ENCODE peak calls at places on chromosome 11, in seven cellular contexts. One of them, this sample, is unnamed.

GRCh38 chr11:18727499-18728236 is 1.7 kb upstream of the IGSF22 start:
- DNase-seq in psoas muscle: peak
- DNase-seq in Calu3: peak
- DNase-seq in WTC11: peak
- DNase-seq in HFFc6: no peak
- DNase-seq in tibial nerve: no peak
- DNase-seq in lower lobe of right lung: no peak
- DNase-seq in this sample: no peak

GRCh38 chr11:19055016-19055415 is 5.5 kb downstream of the MRGPRX2 start:
- DNase-seq in WTC11: no peak
- DNase-seq in Calu3: no peak
- DNase-seq in tibial nerve: no peak
- DNase-seq in lower lobe of right lung: no peak
- DNase-seq in psoas muscle: no peak
- DNase-seq in HFFc6: no peak
- DNase-seq in this sample: no peak

GRCh38 chr11:44833221-44833620 is 106.5 kb downstream of the TSPAN18 start:
- DNase-seq in tibial nerve: no peak
- DNase-seq in HFFc6: no peak
- DNase-seq in psoas muscle: no peak
- DNase-seq in lower lobe of right lung: no peak
- DNase-seq in WTC11: no peak
- DNase-seq in Calu3: no peak
- DNase-seq in this sample: no peak

GRCh38 chr11:122655527-122656072 is at the start of gene UBASH3B:
- DNase-seq in WTC11: peak
- DNase-seq in Calu3: peak
- DNase-seq in lower lobe of right lung: peak
- DNase-seq in tibial nerve: peak
- DNase-seq in psoas muscle: peak
- DNase-seq in HFFc6: peak
- DNase-seq in this sample: peak

GRCh38 chr11:80849253-80849652 is 1408.4 kb upstream of the TENM4 start:
- DNase-seq in lower lobe of right lung: no peak
- DNase-seq in psoas muscle: no peak
- DNase-seq in tibial nerve: no peak
- DNase-seq in Calu3: no peak
- DNase-seq in WTC11: no peak
- DNase-seq in HFFc6: no peak
- DNase-seq in this sample: no peak

GRCh38 chr11:104531894-104532293 is 366.4 kb downstream of the CASP12 start:
- DNase-seq in WTC11: no peak
- DNase-seq in psoas muscle: no peak
- DNase-seq in lower lobe of right lung: no peak
- DNase-seq in HFFc6: no peak
- DNase-seq in Calu3: no peak
- DNase-seq in tibial nerve: no peak
- DNase-seq in this sample: no peak

GRCh38 chr11:116771935-116772334 is 852 bp downstream of the BUD13 start:
- DNase-seq in psoas muscle: no peak
- DNase-seq in HFFc6: no peak
- DNase-seq in tibial nerve: no peak
- DNase-seq in WTC11: no peak
- DNase-seq in Calu3: no peak
- DNase-seq in lower lobe of right lung: no peak
- DNase-seq in this sample: no peak

GRCh38 chr11:120881591-120881990 is 142.3 kb upstream of the TBCEL start:
- DNase-seq in lower lobe of right lung: no peak
- DNase-seq in WTC11: no peak
- DNase-seq in Calu3: no peak
- DNase-seq in HFFc6: no peak
- DNase-seq in tibial nerve: no peak
- DNase-seq in psoas muscle: no peak
- DNase-seq in this sample: no peak

GRCh38 chr11:68969386-68969785 is 11.4 kb downstream of the MRGPRD start:
- DNase-seq in Calu3: no peak
- DNase-seq in tibial nerve: no peak
- DNase-seq in psoas muscle: peak
- DNase-seq in WTC11: peak
- DNase-seq in lower lobe of right lung: peak
- DNase-seq in HFFc6: no peak
- DNase-seq in this sample: no peak

GRCh38 chr11:130042093-130042591 is 27.6 kb upstream of the APLP2 start:
- DNase-seq in lower lobe of right lung: no peak
- DNase-seq in Calu3: no peak
- DNase-seq in HFFc6: peak
- DNase-seq in psoas muscle: no peak
- DNase-seq in tibial nerve: no peak
- DNase-seq in WTC11: no peak
- DNase-seq in this sample: no peak

GRCh38 chr11:27701262-27702105 is 1.2 kb upstream of the BDNF start:
- DNase-seq in tibial nerve: no peak
- DNase-seq in Calu3: peak
- DNase-seq in WTC11: no peak
- DNase-seq in psoas muscle: peak
- DNase-seq in lower lobe of right lung: no peak
- DNase-seq in HFFc6: peak
- DNase-seq in this sample: no peak

GRCh38 chr11:62544521-62545436 is 1.8 kb downstream of the AHNAK start:
- DNase-seq in HFFc6: no peak
- DNase-seq in tibial nerve: no peak
- DNase-seq in psoas muscle: no peak
- DNase-seq in Calu3: peak
- DNase-seq in WTC11: no peak
- DNase-seq in lower lobe of right lung: no peak
- DNase-seq in this sample: peak

GRCh38 chr11:131373326-131373725 is 2.9 kb downstream of the NTM start:
- DNase-seq in WTC11: no peak
- DNase-seq in HFFc6: no peak
- DNase-seq in lower lobe of right lung: no peak
- DNase-seq in tibial nerve: no peak
- DNase-seq in psoas muscle: no peak
- DNase-seq in Calu3: no peak
- DNase-seq in this sample: no peak

GRCh38 chr11:45087301-45087700 is 59.1 kb upstream of the PRDM11 start:
- DNase-seq in HFFc6: no peak
- DNase-seq in Calu3: no peak
- DNase-seq in psoas muscle: no peak
- DNase-seq in WTC11: no peak
- DNase-seq in lower lobe of right lung: no peak
- DNase-seq in tibial nerve: no peak
- DNase-seq in this sample: no peak

GRCh38 chr11:101666916-101667315 is 83.1 kb upstream of the TRPC6 start:
- DNase-seq in WTC11: no peak
- DNase-seq in lower lobe of right lung: no peak
- DNase-seq in psoas muscle: no peak
- DNase-seq in tibial nerve: no peak
- DNase-seq in HFFc6: no peak
- DNase-seq in Calu3: no peak
- DNase-seq in this sample: no peak

GRCh38 chr11:101661559-101661958 is 77.8 kb upstream of the TRPC6 start:
- DNase-seq in HFFc6: no peak
- DNase-seq in WTC11: no peak
- DNase-seq in psoas muscle: no peak
- DNase-seq in tibial nerve: no peak
- DNase-seq in lower lobe of right lung: no peak
- DNase-seq in Calu3: no peak
- DNase-seq in this sample: no peak
- TF ChIP-seq CTCF in HFFc6: no peak
- TF ChIP-seq CTCF in WTC11: no peak
- TF ChIP-seq CTCF in psoas muscle: no peak
- TF ChIP-seq CTCF in tibial nerve: no peak
- TF ChIP-seq CTCF in lower lobe of right lung: no peak
- TF ChIP-seq CTCF in Calu3: no peak
- TF ChIP-seq CTCF in this sample: no peak

GRCh38 chr11:102036757-102037156 is 10.5 kb upstream of the CFAP300 start:
- DNase-seq in WTC11: no peak
- DNase-seq in HFFc6: no peak
- DNase-seq in psoas muscle: no peak
- DNase-seq in lower lobe of right lung: no peak
- DNase-seq in Calu3: no peak
- DNase-seq in tibial nerve: no peak
- DNase-seq in this sample: no peak
- TF ChIP-seq CTCF in WTC11: no peak
- TF ChIP-seq CTCF in HFFc6: no peak
- TF ChIP-seq CTCF in psoas muscle: no peak
- TF ChIP-seq CTCF in lower lobe of right lung: no peak
- TF ChIP-seq CTCF in Calu3: no peak
- TF ChIP-seq CTCF in tibial nerve: no peak
- TF ChIP-seq CTCF in this sample: no peak

GRCh38 chr11:60841797-60842687 is at the start of gene CCDC86:
- DNase-seq in HFFc6: peak
- DNase-seq in WTC11: peak
- DNase-seq in tibial nerve: peak
- DNase-seq in Calu3: peak
- DNase-seq in psoas muscle: peak
- DNase-seq in lower lobe of right lung: peak
- DNase-seq in this sample: peak
- TF ChIP-seq CTCF in HFFc6: no peak
- TF ChIP-seq CTCF in WTC11: no peak
- TF ChIP-seq CTCF in tibial nerve: no peak
- TF ChIP-seq CTCF in Calu3: no peak
- TF ChIP-seq CTCF in psoas muscle: no peak
- TF ChIP-seq CTCF in lower lobe of right lung: no peak
- TF ChIP-seq CTCF in this sample: no peak

GRCh38 chr11:113906515-113906914 is 1.9 kb downstream of the HTR3B start:
- DNase-seq in Calu3: no peak
- DNase-seq in lower lobe of right lung: no peak
- DNase-seq in HFFc6: no peak
- DNase-seq in WTC11: no peak
- DNase-seq in psoas muscle: no peak
- DNase-seq in tibial nerve: no peak
- DNase-seq in this sample: no peak

GRCh38 chr11:113907155-113907554 is 2.6 kb downstream of the HTR3B start:
- DNase-seq in tibial nerve: no peak
- DNase-seq in lower lobe of right lung: no peak
- DNase-seq in WTC11: no peak
- DNase-seq in psoas muscle: no peak
- DNase-seq in Calu3: no peak
- DNase-seq in HFFc6: no peak
- DNase-seq in this sample: no peak

GRCh38 chr11:113907681-113908080 is 3.1 kb downstream of the HTR3B start:
- DNase-seq in HFFc6: no peak
- DNase-seq in lower lobe of right lung: no peak
- DNase-seq in WTC11: no peak
- DNase-seq in Calu3: no peak
- DNase-seq in tibial nerve: no peak
- DNase-seq in psoas muscle: no peak
- DNase-seq in this sample: no peak

GRCh38 chr11:113904379-113905101 is at the start of gene HTR3B:
- DNase-seq in Calu3: no peak
- DNase-seq in lower lobe of right lung: no peak
- DNase-seq in HFFc6: no peak
- DNase-seq in WTC11: no peak
- DNase-seq in tibial nerve: no peak
- DNase-seq in psoas muscle: no peak
- DNase-seq in this sample: no peak

GRCh38 chr11:113906038-113906437 is 1.4 kb downstream of the HTR3B start:
- DNase-seq in HFFc6: peak
- DNase-seq in lower lobe of right lung: no peak
- DNase-seq in psoas muscle: no peak
- DNase-seq in tibial nerve: no peak
- DNase-seq in WTC11: peak
- DNase-seq in Calu3: no peak
- DNase-seq in this sample: no peak
- TF ChIP-seq CTCF in HFFc6: peak
- TF ChIP-seq CTCF in lower lobe of right lung: no peak
- TF ChIP-seq CTCF in psoas muscle: no peak
- TF ChIP-seq CTCF in tibial nerve: no peak
- TF ChIP-seq CTCF in WTC11: no peak
- TF ChIP-seq CTCF in Calu3: no peak
- TF ChIP-seq CTCF in this sample: no peak

GRCh38 chr11:47271328-47271727 is 1.4 kb downstream of the MADD start:
- DNase-seq in WTC11: no peak
- DNase-seq in lower lobe of right lung: no peak
- DNase-seq in tibial nerve: no peak
- DNase-seq in HFFc6: no peak
- DNase-seq in Calu3: no peak
- DNase-seq in psoas muscle: no peak
- DNase-seq in this sample: no peak

GRCh38 chr11:47271961-47272661 is 2.2 kb downstream of the MADD start:
- DNase-seq in tibial nerve: no peak
- DNase-seq in HFFc6: no peak
- DNase-seq in psoas muscle: peak
- DNase-seq in Calu3: no peak
- DNase-seq in lower lobe of right lung: no peak
- DNase-seq in WTC11: no peak
- DNase-seq in this sample: no peak

GRCh38 chr11:47269002-47269828 is 718 bp upstream of the MADD start:
- DNase-seq in psoas muscle: peak
- DNase-seq in lower lobe of right lung: peak
- DNase-seq in tibial nerve: peak
- DNase-seq in Calu3: peak
- DNase-seq in HFFc6: peak
- DNase-seq in WTC11: peak
- DNase-seq in this sample: peak

GRCh38 chr11:47269829-47270305 is at the start of gene MADD:
- DNase-seq in lower lobe of right lung: peak
- DNase-seq in tibial nerve: peak
- DNase-seq in psoas muscle: peak
- DNase-seq in Calu3: peak
- DNase-seq in HFFc6: peak
- DNase-seq in WTC11: peak
- DNase-seq in this sample: peak

DNA sequence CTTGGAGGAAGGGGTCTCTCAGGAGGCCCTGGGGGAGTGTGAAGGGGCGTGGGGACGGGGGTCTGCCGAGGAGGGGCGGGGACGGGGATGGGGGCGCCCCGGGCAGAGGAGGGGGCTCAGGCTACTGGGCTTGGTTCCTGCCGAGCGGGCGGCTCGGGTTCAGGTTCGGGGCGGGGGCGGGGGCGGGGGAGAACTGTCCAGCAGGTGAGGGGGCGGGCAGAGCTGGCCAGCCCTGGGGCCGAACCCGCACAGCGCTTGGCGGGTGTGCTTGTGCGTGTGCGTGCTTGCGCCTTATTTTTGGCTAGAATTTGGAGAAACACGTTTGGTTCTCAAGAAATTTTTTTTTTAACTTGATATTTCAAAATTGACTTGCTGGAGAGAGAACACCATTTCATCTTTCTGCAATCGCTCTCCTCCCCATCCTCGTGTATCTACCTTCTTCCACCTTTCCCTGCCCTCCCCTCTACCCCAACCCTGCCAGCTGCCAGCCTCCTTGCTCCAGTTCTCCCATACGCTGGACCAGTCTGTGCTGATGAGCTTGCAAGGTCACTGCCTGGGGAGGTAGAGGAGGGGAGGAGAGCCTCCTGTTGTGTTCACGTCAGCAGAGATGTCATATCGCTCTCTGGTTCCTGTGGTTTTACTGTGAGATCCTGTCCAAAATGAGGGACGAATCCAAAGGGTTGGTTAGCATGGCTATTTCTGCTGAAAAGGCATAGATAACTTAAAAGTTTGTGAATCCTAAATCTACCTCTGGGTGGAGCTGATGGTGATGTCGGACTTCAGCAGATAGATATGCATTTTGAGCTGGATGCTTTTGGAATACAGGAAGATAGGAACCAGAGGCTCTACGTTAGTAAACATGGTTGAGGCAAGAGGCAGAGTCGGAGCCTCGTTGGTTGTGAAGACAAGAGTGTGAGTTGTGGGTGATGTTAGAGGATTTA is 668 bp downstream of the MADD start:
- DNase-seq in WTC11: no peak
- DNase-seq in tibial nerve: no peak
- DNase-seq in psoas muscle: peak
- DNase-seq in HFFc6: peak
- DNase-seq in Calu3: no peak
- DNase-seq in lower lobe of right lung: peak
- DNase-seq in this sample: no peak
- TF ChIP-seq CTCF in WTC11: no peak
- TF ChIP-seq CTCF in tibial nerve: no peak
- TF ChIP-seq CTCF in psoas muscle: no peak
- TF ChIP-seq CTCF in HFFc6: peak
- TF ChIP-seq CTCF in Calu3: no peak
- TF ChIP-seq CTCF in lower lobe of right lung: no peak
- TF ChIP-seq CTCF in this sample: no peak